ENCODE peak calls at places on chromosomes 16 and 17, in five cellular contexts. B is cardiac muscle cell; Q is mesenteric fat pad; D is stimulated activated CD8-positive, alpha-beta memory T cell treated with anti-CD3 and anti-CD28 coated beads, Interleukin-12 subunit alpha, Interleukin-12 subunit beta, amount 100 ng/mL, for 4 hours; V is GM04503. W is an unnamed sample.

GRCh38 chr16:57475711-57476339 is 10.5 kb downstream of the DOK4 start:
- DNase-seq in D (peak; percentile 45), V (no peak), Q (no peak), B (peak; percentile 77), W (peak; percentile 71)

GRCh38 chr17:77427471-77427991 is 286.8 kb downstream of the SEC14L1 start:
- DNase-seq in D (no peak), Q (no peak), B (no peak), V (no peak), W (no peak)

GRCh38 chr17:82528484-82529265 is 9.1 kb downstream of the FOXK2 start:
- DNase-seq in B (no peak), D (no peak), Q (no peak), V (no peak), W (no peak)

GRCh38 chr17:4994081-4994595 is 3.2 kb downstream of the INCA1 start:
- DNase-seq in V (no peak), B (no peak), Q (no peak), D (no peak), W (no peak)

GRCh38 chr17:73198930-73199260 is 6.0 kb downstream of the COG1 start:
- DNase-seq in B (no peak), Q (peak; percentile 64), V (no peak), D (no peak), W (no peak)

GRCh38 chr17:47218896-47219430 is 9.8 kb downstream of the MYL4 start:
- DNase-seq in D (no peak), B (peak; percentile 92), Q (no peak), V (no peak), W (no peak)

GRCh38 chr16:56861092-56861610 is 3.9 kb upstream of the SLC12A3 start:
- DNase-seq in Q (no peak), V (no peak), D (no peak), B (peak; percentile 24), W (no peak)

GRCh38 chr16:67862623-67863583 is 9.9 kb upstream of the EDC4 start:
- DNase-seq in B (peak; percentile 68), V (no peak), Q (no peak), D (no peak), W (no peak)

GRCh38 chr17:16872836-16873653 is 98.9 kb downstream of the TNFRSF13B start:
- DNase-seq in B (peak; percentile 33), D (no peak), Q (peak; percentile 89), V (no peak), W (no peak)

GRCh38 chr16:30053376-30054015 is 12.1 kb upstream of the ALDOA start:
- DNase-seq in Q (no peak), V (no peak), B (no peak), D (no peak), W (no peak)

GRCh38 chr17:18958611-18959010 is 6.6 kb downstream of the SLC5A10 start:
- DNase-seq in Q (no peak), B (no peak), D (no peak), V (no peak), W (no peak)

GRCh38 chr16:89449726-89450335 is 40.5 kb downstream of the ANKRD11 start:
- DNase-seq in B (no peak), V (no peak), D (no peak), Q (no peak), W (no peak)